ENCODE peak calls at places on chromosomes 3 and 15, in eight cellular contexts. F, Z, C, K, B, U, S and I are unnamed samples.

GRCh38 chr3:78659386-78659987 is 1108.3 kb downstream of the ROBO1 start:
- DNase-seq in F (no peak), Z (peak; percentile 43), C (no peak), K (peak; percentile 20), B (no peak), U (peak; percentile 8), S (no peak), I (no peak)

GRCh38 chr3:71710906-71711494 is 14.2 kb downstream of the EIF4E3 start:
- DNase-seq in F (no peak), Z (peak; percentile 63), C (no peak), K (peak; percentile 32), B (no peak), U (no peak), S (no peak), I (no peak)

GRCh38 chr3:146843476-146843875 is 238.3 kb upstream of the PLSCR5 start:
- DNase-seq in F (no peak), Z (no peak), C (no peak), K (no peak), B (no peak), U (no peak), S (no peak), I (no peak)

GRCh38 chr3:55639886-55640765 is 153.0 kb upstream of the WNT5A start:
- DNase-seq in F (no peak), Z (no peak), C (no peak), K (no peak), B (no peak), U (no peak), S (no peak), I (no peak)

GRCh38 chr3:130773371-130773770 is 26.7 kb upstream of the PIK3R4 start:
- DNase-seq in F (no peak), Z (no peak), C (no peak), K (no peak), B (no peak), U (no peak), S (no peak), I (no peak)

GRCh38 chr3:197165890-197166289 is 132.5 kb downstream of the DLG1 start:
- DNase-seq in F (no peak), Z (no peak), C (no peak), K (no peak), B (no peak), U (no peak), S (no peak), I (no peak)

GRCh38 chr3:44330444-44330843 is 8.1 kb upstream of the TCAIM start:
- DNase-seq in F (no peak), Z (no peak), C (no peak), K (no peak), B (no peak), U (no peak), S (no peak), I (no peak)

GRCh38 chr3:111324142-111324541 is 217.9 kb upstream of the CD96 start:
- DNase-seq in F (no peak), Z (no peak), C (no peak), K (no peak), B (no peak), U (no peak), S (no peak), I (no peak)

GRCh38 chr15:31455499-31455898 is 128.9 kb downstream of the KLF13 start:
- DNase-seq in F (no peak), Z (no peak), C (no peak), K (no peak), B (no peak), U (no peak), S (no peak), I (no peak)

GRCh38 chr15:38217181-38217580 is 35.5 kb upstream of the SPRED1 start:
- DNase-seq in F (no peak), Z (peak; percentile 89), C (no peak), K (peak; percentile 85), B (no peak), U (peak; percentile 14), S (no peak), I (no peak)